ENCODE peak calls at places on chromosomes 12 and 14, in seven cellular contexts. R, O, S, X, Z, F and N are unnamed samples.

GRCh38 chr12:82479511-82479910 is 121.2 kb downstream of the METTL25 start:
- DNase-seq in F (no peak), X (no peak), R (peak), Z (no peak), O (no peak), S (no peak), N (no peak)

GRCh38 chr12:57868211-57868610 is 21.7 kb upstream of the CTDSP2 start:
- DNase-seq in Z (no peak), O (no peak), R (no peak), X (no peak), F (no peak), S (no peak), N (no peak)

GRCh38 chr12:114528766-114529165 is 122.8 kb upstream of the TBX5 start:
- DNase-seq in X (no peak), S (no peak), F (no peak), O (no peak), Z (no peak), R (no peak), N (no peak)

GRCh38 chr12:25293596-25293995 is 42.9 kb upstream of the KRAS start:
- DNase-seq in Z (no peak), S (no peak), X (no peak), O (no peak), F (no peak), R (no peak), N (no peak)

GRCh38 chr14:36947362-36947761 is 225.0 kb downstream of the SLC25A21 start:
- DNase-seq in R (no peak), O (no peak), S (no peak), X (no peak), Z (no peak), F (no peak), N (no peak)

GRCh38 chr14:64838656-64839055 is 41.1 kb downstream of the SPTB start:
- DNase-seq in O (no peak), Z (no peak), F (no peak), X (no peak), S (no peak), R (no peak), N (no peak)

GRCh38 chr14:49966304-49966809 is 73.5 kb downstream of the ARF6 start:
- DNase-seq in F (no peak), R (peak), X (no peak), Z (no peak), S (peak), O (no peak), N (no peak)

GRCh38 chr12:66036317-66036716 is 94.2 kb downstream of the LLPH start:
- DNase-seq in R (no peak), F (no peak), Z (no peak), O (peak), S (peak), X (peak), N (no peak)

GRCh38 chr12:913919-914718 is 35.4 kb downstream of the RAD52 start:
- DNase-seq in F (no peak), R (no peak), O (no peak), S (no peak), Z (no peak), X (no peak), N (peak)

GRCh38 chr14:55874785-55875184 is 243.4 kb upstream of the PELI2 start:
- DNase-seq in F (no peak), X (no peak), Z (no peak), O (no peak), S (no peak), R (no peak), N (no peak)

GRCh38 chr12:54125950-54126695 is 62.7 kb downstream of the SMUG1 start:
- DNase-seq in S (no peak), X (no peak), R (peak), Z (peak), O (no peak), F (no peak), N (no peak)

GRCh38 chr14:24734917-24735500 is 101.0 kb upstream of the GZMB start:
- DNase-seq in O (peak), Z (peak), S (peak), X (no peak), R (peak), F (no peak), N (peak)

GRCh38 chr12:110001596-110001995 is 2.4 kb downstream of the ANKRD13A start:
- DNase-seq in R (no peak), X (no peak), S (no peak), Z (no peak), O (no peak), F (no peak), N (no peak)

GRCh38 chr12:46386360-46386867 is 13.8 kb upstream of the SLC38A2 start:
- DNase-seq in O (no peak), F (no peak), X (peak), R (no peak), Z (no peak), S (peak), N (no peak)

GRCh38 chr12:20367731-20368652 is at the start of gene PDE3A:
- DNase-seq in O (peak), Z (no peak), X (no peak), R (peak), F (no peak), S (peak), N (peak)

GRCh38 chr14:20477211-20477876 is 8.1 kb downstream of the PNP start:
- DNase-seq in S (no peak), F (no peak), X (no peak), Z (no peak), R (no peak), O (no peak), N (no peak)

GRCh38 chr14:86838363-86838762 is 1154.6 kb downstream of the GALC start:
- DNase-seq in R (no peak), O (no peak), F (no peak), S (peak), X (no peak), Z (no peak), N (no peak)

GRCh38 chr12:121598672-121599287 is 18.0 kb upstream of the KDM2B start:
- DNase-seq in X (no peak), R (no peak), O (no peak), S (no peak), Z (no peak), F (no peak), N (no peak)

GRCh38 chr14:100875126-100875525 is 28.4 kb downstream of the RTL1 start:
- DNase-seq in S (no peak), X (no peak), O (no peak), F (no peak), R (no peak), Z (no peak), N (no peak)

GRCh38 chr12:79934309-79935020 is 432 bp downstream of the PPP1R12A start:
- DNase-seq in O (no peak), Z (peak), R (peak), S (no peak), F (no peak), X (no peak), N (peak)

GRCh38 chr14:74984241-74985027 is 18.3 kb upstream of the EIF2B2 start:
- DNase-seq in X (no peak), R (no peak), F (no peak), O (no peak), S (no peak), Z (no peak), N (no peak)

GRCh38 chr12:66048843-66049537 is 81.6 kb downstream of the LLPH start:
- DNase-seq in F (no peak), Z (no peak), O (no peak), X (no peak), R (no peak), S (peak), N (no peak)

GRCh38 chr14:31080060-31080459 is 53.9 kb upstream of the STRN3 start:
- DNase-seq in O (no peak), R (no peak), F (no peak), S (peak), Z (no peak), X (no peak), N (no peak)

GRCh38 chr14:90819734-90820393 is 3.6 kb upstream of the TTC7B start:
- DNase-seq in F (no peak), S (no peak), Z (no peak), R (no peak), X (no peak), O (no peak), N (no peak)

GRCh38 chr12:107731376-107731775 is 29.6 kb downstream of the PRDM4 start:
- DNase-seq in S (no peak), F (no peak), Z (no peak), R (peak), O (no peak), X (no peak), N (no peak)

GRCh38 chr12:92827836-92828431 is 101.2 kb downstream of the EEA1 start:
- DNase-seq in Z (peak), F (peak), O (peak), X (peak), S (peak), R (peak), N (peak)

GRCh38 chr12:87667378-87667777 is 361.8 kb downstream of the C12orf50 start:
- DNase-seq in X (no peak), F (no peak), O (no peak), S (peak), R (peak), Z (no peak), N (no peak)

GRCh38 chr12:119225454-119225853 is 46.7 kb downstream of the HSPB8 start:
- DNase-seq in F (no peak), S (no peak), X (no peak), R (peak), O (no peak), Z (no peak), N (no peak)

GRCh38 chr14:88765130-88765529 is 27.6 kb downstream of the EML5 start:
- DNase-seq in F (no peak), O (no peak), S (peak), X (no peak), R (no peak), Z (no peak), N (no peak)

GRCh38 chr14:95531473-95531872 is 3.4 kb upstream of the GLRX5 start:
- DNase-seq in Z (no peak), F (no peak), O (no peak), X (no peak), S (peak), R (no peak), N (no peak)

GRCh38 chr12:100058482-100059029 is 73.8 kb upstream of the ANKS1B start:
- DNase-seq in Z (no peak), O (no peak), R (no peak), S (peak), X (no peak), F (no peak), N (no peak)

GRCh38 chr14:104973215-104974145 is 4.7 kb downstream of the AHNAK2 start:
- DNase-seq in S (peak), R (no peak), X (peak), O (peak), F (no peak), Z (no peak), N (no peak)

GRCh38 chr12:38904932-38905479 is 385 bp downstream of the CPNE8 start:
- DNase-seq in Z (peak), R (peak), F (peak), O (peak), S (peak), X (peak), N (peak)

GRCh38 chr12:1829306-1829900 is 9.0 kb downstream of the LRTM2 start:
- DNase-seq in Z (no peak), O (no peak), S (no peak), R (no peak), F (no peak), X (no peak), N (no peak)

GRCh38 chr12:4355150-4355842 is 24.2 kb downstream of the FGF23 start:
- DNase-seq in S (no peak), X (no peak), F (no peak), O (no peak), R (no peak), Z (no peak), N (no peak)

GRCh38 chr12:106709068-106709511 is 65.4 kb upstream of the RIC8B start:
- DNase-seq in O (no peak), R (peak), Z (no peak), S (no peak), X (no peak), F (no peak), N (no peak)

GRCh38 chr12:124752437-124753229 is 111.0 kb downstream of the SCARB1 start:
- DNase-seq in R (no peak), Z (no peak), F (no peak), O (no peak), X (no peak), S (no peak), N (no peak)

GRCh38 chr12:16606201-16606849 is 363 bp upstream of the LMO3 start:
- DNase-seq in Z (no peak), S (no peak), R (peak), X (no peak), F (no peak), O (no peak), N (no peak)

GRCh38 chr12:9735601-9736000 is 2.7 kb upstream of the CLECL1 start:
- DNase-seq in F (no peak), X (no peak), O (no peak), S (no peak), Z (no peak), R (no peak), N (no peak)

GRCh38 chr12:9742665-9743064 is 9.8 kb upstream of the CLECL1 start:
- DNase-seq in Z (no peak), S (no peak), F (no peak), X (no peak), R (no peak), O (no peak), N (no peak)

GRCh38 chr12:9736931-9737705 is 4.2 kb upstream of the CLECL1 start:
- DNase-seq in F (no peak), Z (no peak), S (no peak), O (no peak), R (no peak), X (no peak), N (peak)

GRCh38 chr12:9741726-9742125 is 8.8 kb upstream of the CLECL1 start:
- DNase-seq in F (peak), Z (no peak), X (no peak), R (no peak), S (no peak), O (no peak), N (peak)

GRCh38 chr12:9740109-9740750 is 7.3 kb upstream of the CLECL1 start:
- DNase-seq in S (no peak), X (no peak), Z (no peak), O (no peak), R (no peak), F (no peak), N (no peak)
- TF ChIP-seq REST in S (no peak), X (no peak), Z (no peak), O (no peak), R (no peak), F (no peak), N (no peak)

DNA sequence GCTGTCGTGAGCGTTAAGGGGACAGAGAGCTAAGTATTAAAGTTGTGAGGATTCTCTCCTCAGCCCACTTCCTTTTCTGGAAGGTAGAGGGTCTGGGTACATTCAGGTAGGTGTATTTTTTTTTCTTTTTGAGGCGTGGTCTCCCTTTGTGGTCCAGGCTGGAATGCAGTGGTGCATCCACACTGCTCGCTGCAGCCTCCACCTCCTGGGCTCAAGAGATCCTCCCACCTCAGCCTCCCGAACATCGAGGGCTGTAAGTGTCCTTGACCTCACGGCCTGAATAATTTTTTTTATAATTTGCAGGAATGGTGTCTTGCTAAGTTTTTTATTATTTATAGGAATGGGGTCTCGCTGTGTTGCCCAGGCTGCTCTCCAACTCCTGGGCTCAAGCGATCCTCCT is 1.4 kb downstream of the PUS1 start:
- DNase-seq in X (no peak), O (no peak), R (no peak), S (no peak), Z (no peak), F (no peak), N (no peak)
- H3K4me3 ChIP-seq in X (peak), O (peak), R (peak), S (peak), Z (peak), F (peak), N (peak)

GRCh38 chr12:10747730-10748129 is 24.6 kb upstream of the YBX3 start:
- DNase-seq in F (no peak), R (no peak), O (no peak), S (no peak), X (no peak), Z (no peak), N (no peak)
- TF ChIP-seq REST in F (no peak), R (no peak), O (no peak), S (no peak), X (no peak), Z (no peak), N (no peak)

GRCh38 chr12:43550831-43551270 is 1.2 kb downstream of the ADAMTS20 start:
- DNase-seq in R (peak), O (no peak), Z (no peak), X (no peak), S (no peak), F (no peak), N (no peak)
- H3K4me3 ChIP-seq in R (peak), O (no peak), Z (no peak), X (no peak), S (no peak), F (no peak), N (no peak)

GRCh38 chr12:30880813-30881212 is 45.7 kb upstream of the TSPAN11 start:
- DNase-seq in S (no peak), X (no peak), Z (no peak), F (no peak), R (no peak), O (no peak), N (no peak)

GRCh38 chr12:30885321-30885720 is 41.2 kb upstream of the TSPAN11 start:
- DNase-seq in Z (no peak), S (no peak), F (no peak), R (no peak), O (no peak), X (no peak), N (no peak)

GRCh38 chr12:30880061-30880460 is 46.5 kb upstream of the TSPAN11 start:
- DNase-seq in F (no peak), Z (no peak), S (no peak), R (no peak), O (no peak), X (no peak), N (no peak)

GRCh38 chr12:30884804-30885203 is 41.7 kb upstream of the TSPAN11 start:
- DNase-seq in Z (no peak), O (no peak), F (no peak), S (no peak), R (no peak), X (no peak), N (no peak)

GRCh38 chr12:30882706-30883105 is 43.8 kb upstream of the TSPAN11 start:
- DNase-seq in S (no peak), F (no peak), Z (no peak), R (no peak), O (no peak), X (no peak), N (no peak)
- TF ChIP-seq REST in S (no peak), F (no peak), Z (no peak), R (no peak), O (no peak), X (no peak), N (no peak)

GRCh38 chr12:50927766-50928224 is 24.5 kb upstream of the HIGD1C start:
- DNase-seq in S (no peak), O (no peak), F (no peak), R (no peak), Z (no peak), X (no peak), N (no peak)

GRCh38 chr12:50925920-50926319 is 26.4 kb upstream of the HIGD1C start:
- DNase-seq in S (no peak), R (no peak), O (no peak), Z (no peak), X (no peak), F (no peak), N (no peak)

GRCh38 chr12:50925342-50925651 is 27.0 kb upstream of the HIGD1C start:
- DNase-seq in S (no peak), O (no peak), Z (no peak), R (peak), X (no peak), F (no peak), N (peak)

GRCh38 chr12:50927356-50927755 is 25.0 kb upstream of the HIGD1C start:
- DNase-seq in S (no peak), F (no peak), O (no peak), X (no peak), R (no peak), Z (no peak), N (no peak)

DNA sequence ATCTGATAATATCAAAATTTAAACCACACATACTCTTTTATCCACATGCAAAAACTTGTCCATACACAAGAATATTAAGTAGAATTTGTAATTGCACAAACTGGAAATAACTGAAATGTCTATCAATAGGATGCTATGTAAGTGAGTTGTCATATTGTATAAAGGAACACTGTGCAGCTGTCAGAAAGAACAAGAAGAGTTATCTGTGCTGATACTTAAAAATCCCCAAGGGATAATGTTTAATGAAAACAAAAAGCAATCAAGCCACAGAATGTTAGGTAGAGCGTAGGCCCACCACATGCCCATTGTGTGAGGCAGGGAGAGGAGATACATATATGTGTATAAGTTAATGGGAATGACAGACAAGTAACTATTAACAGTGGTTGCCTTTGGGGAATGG is 25.9 kb upstream of the HIGD1C start:
- DNase-seq in R (no peak), S (no peak), O (no peak), F (no peak), Z (no peak), X (no peak), N (no peak)
- H3K4me3 ChIP-seq in R (peak), S (no peak), O (no peak), F (peak), Z (peak), X (no peak), N (no peak)